ENCODE peak calls at places on chromosomes 2 and 18, in nine cellular contexts. Q is CD4-positive, alpha-beta memory T cell; K is HCT116; T is keratinocyte; I is endodermal cell; G is CD8-positive, alpha-beta T cell; L is effector memory CD4-positive, alpha-beta T cell; B is naive thymus-derived CD4-positive, alpha-beta T cell; H is osteoblast. F is an unnamed sample. For H3K9me3, the result is how much of the 10 kb centered on the place peaks cover.

GRCh38 chr2:231918501-231919330 is 7.5 kb downstream of the NPPC start:
- DNase-seq in Q (no peak), K (no peak), T (no peak), I (no peak), G (no peak), L (no peak), B (no peak), H (peak), F (no peak)

GRCh38 chr2:196592331-196592911 is 47.1 kb upstream of the CCDC150 start:
- DNase-seq in Q (no peak), K (no peak), T (no peak), I (peak), G (no peak), L (no peak), B (no peak), H (peak), F (no peak)

GRCh38 chr2:235610696-235611257 is 116.9 kb downstream of the AGAP1 start:
- DNase-seq in Q (no peak), K (no peak), T (no peak), I (no peak), G (no peak), L (no peak), B (no peak), H (no peak), F (no peak)

GRCh38 chr2:143083636-143084035 is 45.6 kb upstream of the ARHGAP15 start:
- DNase-seq in Q (no peak), K (no peak), T (no peak), I (no peak), G (no peak), L (no peak), B (no peak), H (peak), F (no peak)

GRCh38 chr2:229344151-229344551 is 73.1 kb upstream of the PID1 start:
- DNase-seq in Q (no peak), K (no peak), T (peak), I (no peak), G (no peak), L (no peak), B (no peak), H (no peak), F (no peak)

GRCh38 chr2:232438951-232439757 is 16.8 kb upstream of the ALPI start:
- DNase-seq in Q (no peak), K (no peak), T (no peak), I (peak), G (peak), L (peak), B (no peak), H (peak), F (peak)

GRCh38 chr18:58288922-58289797 is 245.1 kb downstream of the NEDD4L start:
- DNase-seq in Q (no peak), K (no peak), T (no peak), I (peak), G (no peak), L (no peak), B (no peak), H (no peak), F (no peak)

GRCh38 chr2:20633794-20634259 is 17.1 kb downstream of the HS1BP3 start:
- DNase-seq in Q (no peak), K (no peak), T (no peak), I (no peak), G (no peak), L (no peak), B (no peak), H (peak), F (no peak)

GRCh38 chr2:120952318-120952717 is 216.7 kb downstream of the GLI2 start:
- DNase-seq in Q (no peak), K (no peak), T (no peak), I (no peak), G (no peak), L (no peak), B (no peak), H (peak), F (no peak)

GRCh38 chr2:168025487-168026203 is 221.8 kb downstream of the STK39 start:
- DNase-seq in Q (no peak), K (no peak), T (no peak), I (no peak), G (no peak), L (no peak), B (no peak), H (peak), F (no peak)

GRCh38 chr2:240595381-240596079 is 9.0 kb downstream of the CAPN10 start:
- DNase-seq in Q (no peak), K (no peak), T (no peak), I (peak), G (no peak), L (no peak), B (peak), H (peak), F (no peak)

GRCh38 chr2:88032070-88032702 is 15.8 kb upstream of the RNU2-63P start:
- DNase-seq in Q (no peak), K (no peak), T (no peak), I (no peak), G (no peak), L (no peak), B (no peak), H (no peak), F (no peak)

GRCh38 chr2:118817469-118817868 is 30.0 kb downstream of the EN1 start:
- DNase-seq in Q (no peak), K (no peak), T (no peak), I (no peak), G (no peak), L (no peak), B (no peak), H (no peak), F (no peak)

GRCh38 chr2:122031544-122032263 is 276.3 kb downstream of the TSN start:
- DNase-seq in Q (no peak), K (no peak), T (no peak), I (no peak), G (no peak), L (no peak), B (no peak), H (no peak), F (no peak)

GRCh38 chr18:66640431-66640830 is 36.5 kb upstream of the CDH19 start:
- DNase-seq in Q (no peak), K (no peak), T (no peak), I (no peak), G (no peak), L (no peak), B (no peak), H (no peak), F (no peak)

GRCh38 chr2:69464575-69464974 is 27.3 kb upstream of the NFU1 start:
- DNase-seq in Q (no peak), K (no peak), T (peak), I (no peak), G (no peak), L (no peak), B (no peak), H (no peak), F (no peak)

GRCh38 chr18:55731594-55732042 is 143.6 kb upstream of the TCF4 start:
- DNase-seq in Q (no peak), K (no peak), T (no peak), I (no peak), G (no peak), L (no peak), B (no peak), H (peak), F (no peak)

GRCh38 chr2:174729797-174730529 is 34.3 kb downstream of the CHRNA1 start:
- DNase-seq in Q (peak), K (no peak), T (no peak), I (peak), G (no peak), L (no peak), B (peak), H (peak), F (peak)

GRCh38 chr2:10844083-10844482 is 31.5 kb upstream of the PDIA6 start:
- DNase-seq in Q (no peak), K (no peak), T (peak), I (peak), G (no peak), L (no peak), B (no peak), H (peak), F (no peak)

GRCh38 chr2:36450466-36451196 is 95.1 kb downstream of the CRIM1 start:
- DNase-seq in Q (no peak), K (no peak), T (no peak), I (no peak), G (no peak), L (no peak), B (no peak), H (peak), F (no peak)

GRCh38 chr18:25057491-25058050 is 294.4 kb downstream of the ZNF521 start:
- DNase-seq in Q (no peak), K (no peak), T (no peak), I (no peak), G (no peak), L (no peak), B (no peak), H (no peak), F (no peak)

GRCh38 chr2:65015731-65016130 is 26.5 kb downstream of the SLC1A4 start:
- DNase-seq in Q (no peak), K (no peak), T (no peak), I (no peak), G (no peak), L (no peak), B (no peak), H (no peak), F (no peak)

GRCh38 chr18:25710981-25711380 is 359.0 kb upstream of the ZNF521 start:
- DNase-seq in Q (no peak), K (no peak), T (no peak), I (no peak), G (no peak), L (no peak), B (no peak), H (no peak), F (no peak)

GRCh38 chr2:60706021-60706420 is 50.0 kb upstream of the PAPOLG start:
- DNase-seq in Q (no peak), K (no peak), T (peak), I (no peak), G (no peak), L (no peak), B (no peak), H (peak), F (no peak)

GRCh38 chr2:10680214-10680613 is 9.6 kb downstream of the NOL10 start:
- DNase-seq in Q (no peak), K (no peak), T (no peak), I (no peak), G (no peak), L (no peak), B (no peak), H (no peak), F (no peak)

GRCh38 chr2:10883880-10884529 is 27.7 kb upstream of the KCNF1 start:
- DNase-seq in Q (no peak), K (no peak), T (no peak), I (peak), G (no peak), L (no peak), B (no peak), H (no peak), F (no peak)

GRCh38 chr2:238865744-238866355 is 18.0 kb downstream of the TWIST2 start:
- DNase-seq in Q (no peak), K (no peak), T (no peak), I (peak), G (no peak), L (no peak), B (no peak), H (no peak), F (no peak)

GRCh38 chr2:45816273-45816672 is 164.8 kb downstream of the PRKCE start:
- DNase-seq in Q (no peak), K (no peak), T (no peak), I (no peak), G (no peak), L (no peak), B (no peak), H (no peak), F (no peak)

GRCh38 chr2:225737556-225737955 is 338.0 kb downstream of the NYAP2 start:
- DNase-seq in Q (no peak), K (no peak), T (peak), I (no peak), G (no peak), L (no peak), B (no peak), H (peak), F (no peak)

GRCh38 chr2:230905448-230906430 is 19.3 kb downstream of the GPR55 start:
- DNase-seq in Q (peak), K (peak), T (no peak), I (peak), G (peak), L (peak), B (peak), H (no peak), F (peak)

GRCh38 chr2:108612153-108612513 is 77.9 kb downstream of the LIMS1 start:
- DNase-seq in Q (peak), K (no peak), T (no peak), I (no peak), G (no peak), L (no peak), B (peak), H (no peak), F (no peak)

GRCh38 chr2:165778653-165779451 is 15.2 kb downstream of the GALNT3 start:
- DNase-seq in Q (no peak), K (no peak), T (no peak), I (peak), G (no peak), L (no peak), B (no peak), H (no peak), F (no peak)

GRCh38 chr2:15180379-15180778 is 380.8 kb downstream of the NBAS start:
- DNase-seq in Q (no peak), K (no peak), T (no peak), I (no peak), G (no peak), L (no peak), B (no peak), H (no peak), F (no peak)

GRCh38 chr2:103552775-103553174 is 790.9 kb downstream of the TMEM182 start:
- DNase-seq in Q (no peak), K (no peak), T (no peak), I (no peak), G (no peak), L (no peak), B (no peak), H (no peak), F (no peak)
- H3K9me3 ChIP-seq in Q (under half), K (under half), T (under half), I (under half), G (under half), L (under half), B (under half), H (under half), F (under half)

DNA sequence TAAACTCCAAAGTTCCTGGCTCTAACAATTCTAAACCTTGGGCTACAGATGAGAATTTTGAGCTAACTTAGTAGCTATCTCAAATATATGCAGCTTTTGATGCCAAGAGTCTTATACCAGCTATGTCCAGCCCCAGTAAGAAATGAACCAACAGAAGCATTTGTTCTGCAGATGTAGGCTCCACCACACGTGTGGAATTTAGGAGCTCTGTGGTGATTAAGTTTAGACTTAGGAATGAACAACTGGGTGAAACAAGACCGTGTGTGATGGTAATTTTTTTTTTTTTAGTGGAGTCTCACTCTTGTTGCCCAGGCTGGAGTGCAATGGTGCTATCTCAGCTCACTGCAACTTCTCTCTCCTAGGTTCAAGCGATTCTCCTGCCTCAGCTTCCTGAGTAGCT is 179.7 kb downstream of the ANKRD30B start:
- DNase-seq in Q (no peak), K (no peak), T (no peak), I (no peak), G (no peak), L (no peak), B (no peak), H (no peak), F (no peak)
- H3K9me3 ChIP-seq in Q (under half), K (under half), T (under half), I (half or more), G (under half), L (under half), B (under half), H (under half), F (under half)

DNA sequence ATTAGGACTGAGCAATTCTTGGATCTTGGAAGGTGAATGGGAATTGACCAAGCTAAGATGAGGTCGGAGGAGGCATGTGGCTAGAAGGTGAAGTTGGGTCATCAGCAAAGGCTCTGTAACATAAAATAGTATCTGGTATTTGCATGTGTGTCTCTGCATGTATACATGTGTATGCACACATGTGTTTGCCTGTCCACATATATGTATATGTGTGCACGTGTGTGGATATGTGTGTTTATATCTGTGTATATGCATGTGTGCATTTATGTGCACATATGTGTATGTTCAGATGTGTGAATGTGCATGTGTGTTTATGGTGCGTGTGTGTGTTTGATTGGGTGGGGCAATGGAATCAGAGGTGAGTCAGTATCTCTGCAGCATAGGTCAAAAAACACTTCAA is 664.3 kb downstream of the CNTNAP5 start:
- DNase-seq in Q (no peak), K (no peak), T (no peak), I (no peak), G (no peak), L (no peak), B (no peak), H (no peak), F (no peak)
- H3K9me3 ChIP-seq in Q (under half), K (under half), T (under half), I (under half), G (under half), L (under half), B (under half), H (under half), F (under half)

GRCh38 chr2:89818873-89819272 is 1127.4 kb downstream of the RPIA start:
- DNase-seq in Q (no peak), K (no peak), T (no peak), I (no peak), G (no peak), L (no peak), B (no peak), H (no peak), F (no peak)
- H3K9me3 ChIP-seq in Q (half or more), K (under half), T (under half), I (under half), G (under half), L (under half), B (under half), H (under half), F (under half)

GRCh38 chr18:36047521-36047920 is 19.8 kb downstream of the RPRD1A start:
- DNase-seq in Q (no peak), K (no peak), T (no peak), I (no peak), G (no peak), L (no peak), B (no peak), H (no peak), F (no peak)

GRCh38 chr18:36046898-36047297 is 20.5 kb downstream of the RPRD1A start:
- DNase-seq in Q (no peak), K (no peak), T (no peak), I (no peak), G (no peak), L (no peak), B (no peak), H (no peak), F (no peak)

GRCh38 chr18:36050479-36050878 is 16.9 kb downstream of the RPRD1A start:
- DNase-seq in Q (no peak), K (no peak), T (no peak), I (no peak), G (no peak), L (no peak), B (no peak), H (no peak), F (no peak)

GRCh38 chr18:36043153-36043552 is 24.2 kb downstream of the RPRD1A start:
- DNase-seq in Q (no peak), K (no peak), T (no peak), I (no peak), G (no peak), L (no peak), B (no peak), H (no peak), F (no peak)

DNA sequence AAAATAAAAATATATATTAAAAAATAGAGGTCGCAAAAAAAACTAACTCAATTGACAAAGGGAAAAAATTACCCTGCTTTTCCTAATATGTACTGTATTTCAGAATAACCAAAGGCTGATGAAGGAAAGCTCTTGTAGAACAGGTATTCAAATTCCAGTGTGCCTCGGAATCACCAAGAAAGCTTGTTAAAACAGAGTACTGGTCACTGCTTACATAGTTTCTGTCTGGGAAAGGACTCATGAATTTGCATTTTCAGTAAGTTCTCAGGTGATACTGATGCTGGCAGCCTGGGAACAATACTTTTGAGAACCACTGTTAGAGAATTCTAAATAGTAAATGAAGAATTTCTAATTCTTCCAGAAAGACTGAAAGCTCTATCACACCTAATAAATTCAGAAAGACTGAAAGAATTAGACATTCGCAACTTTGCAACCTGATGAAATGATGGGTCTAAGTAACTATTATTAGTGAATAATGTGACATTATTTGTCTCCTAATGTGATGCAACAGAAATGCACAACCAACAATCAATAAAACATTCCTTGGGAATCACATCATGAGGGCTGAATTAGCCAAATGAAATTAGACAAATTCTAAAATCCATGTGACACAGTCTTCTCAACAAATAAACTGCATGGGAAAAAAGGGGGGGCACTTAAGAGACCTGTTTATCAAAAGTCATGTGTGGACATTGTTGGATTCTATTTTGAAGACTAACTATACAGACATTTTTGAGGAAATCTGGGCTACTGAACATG is 21.9 kb downstream of the RPRD1A start:
- DNase-seq in Q (no peak), K (no peak), T (no peak), I (no peak), G (no peak), L (no peak), B (no peak), H (no peak), F (no peak)
- H3K9me3 ChIP-seq in Q (under half), K (under half), T (under half), I (under half), G (under half), L (under half), B (under half), H (under half), F (under half)

GRCh38 chr2:47782557-47783490 is at the start of gene MSH6:
- DNase-seq in Q (peak), K (peak), T (peak), I (peak), G (peak), L (peak), B (peak), H (peak), F (peak)

GRCh38 chr2:47777268-47777972 is 5.5 kb upstream of the MSH6 start:
- DNase-seq in Q (no peak), K (no peak), T (no peak), I (no peak), G (no peak), L (no peak), B (no peak), H (no peak), F (no peak)

GRCh38 chr2:47776621-47777020 is 6.3 kb upstream of the MSH6 start:
- DNase-seq in Q (no peak), K (no peak), T (no peak), I (no peak), G (no peak), L (no peak), B (no peak), H (no peak), F (no peak)

GRCh38 chr2:47778698-47779415 is 4.1 kb upstream of the MSH6 start:
- DNase-seq in Q (no peak), K (no peak), T (no peak), I (no peak), G (no peak), L (no peak), B (no peak), H (no peak), F (no peak)

DNA sequence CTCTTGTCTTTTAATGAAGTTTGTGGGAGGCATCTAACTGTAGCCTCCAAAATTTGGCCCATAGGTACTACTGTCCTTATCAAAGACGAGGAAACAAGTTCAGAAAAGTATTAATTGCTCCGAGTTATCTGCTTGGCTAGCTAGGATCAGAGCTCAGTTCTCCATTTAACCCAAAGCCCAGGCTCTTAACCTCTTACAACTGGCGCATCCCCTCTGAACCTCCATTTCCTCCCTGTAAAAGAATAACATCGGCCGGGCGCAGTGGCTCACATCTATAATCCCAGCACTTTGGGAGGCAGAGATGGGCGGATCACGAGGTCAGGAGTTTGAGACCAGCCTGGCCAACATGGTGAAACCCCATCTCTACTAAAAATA is 3.5 kb upstream of the MSH6 start:
- DNase-seq in Q (no peak), K (no peak), T (no peak), I (no peak), G (no peak), L (no peak), B (no peak), H (no peak), F (no peak)
- H3K9me3 ChIP-seq in Q (under half), K (under half), T (under half), I (under half), G (under half), L (under half), B (under half), H (under half), F (under half)

GRCh38 chr2:123061534-123061933 is 963.6 kb upstream of the CNTNAP5 start:
- DNase-seq in Q (no peak), K (no peak), T (no peak), I (peak), G (no peak), L (no peak), B (no peak), H (no peak), F (no peak)
- H3K9me3 ChIP-seq in Q (under half), K (under half), T (under half), I (under half), G (under half), L (under half), B (under half), H (under half), F (under half)